ENCODE peak calls at places on chromosomes 2 and 18, in nine cellular contexts. H is brain microvascular endothelial cell; I is RWPE2; G is heart left ventricle; Q is endodermal cell; C is Peyer's patch; L is left lung; Z is CD8-positive, alpha-beta T cell; S is left ventricle myocardium inferior. V is an unnamed sample.

GRCh38 chr2:38375711-38376345 is 1.2 kb downstream of the ATL2 start:
- DNase-seq in H (no peak), I (peak), G (peak), Q (no peak), C (peak), L (peak), Z (no peak), S (no peak), V (no peak)

GRCh38 chr2:202071107-202071506 is 1.9 kb upstream of the KIAA2012 start:
- DNase-seq in H (no peak), I (no peak), G (no peak), Q (no peak), C (no peak), L (no peak), Z (no peak), S (no peak), V (no peak)

GRCh38 chr2:195121341-195121740 is 535.7 kb upstream of the SLC39A10 start:
- DNase-seq in H (no peak), I (no peak), G (no peak), Q (no peak), C (no peak), L (no peak), Z (no peak), S (no peak), V (no peak)

GRCh38 chr2:220528180-220528579 is 900.8 kb downstream of the SLC4A3 start:
- DNase-seq in H (no peak), I (no peak), G (no peak), Q (no peak), C (no peak), L (no peak), Z (no peak), S (no peak), V (no peak)

GRCh38 chr2:170972508-170973224 is 43.6 kb downstream of the GORASP2 start:
- DNase-seq in H (no peak), I (no peak), G (no peak), Q (no peak), C (no peak), L (no peak), Z (no peak), S (no peak), V (no peak)

GRCh38 chr2:101628050-101628392 is 69.5 kb upstream of the MAP4K4 start:
- DNase-seq in H (no peak), I (no peak), G (no peak), Q (peak), C (no peak), L (no peak), Z (no peak), S (no peak), V (no peak)

GRCh38 chr2:169225906-169226305 is 136.4 kb downstream of the LRP2 start:
- DNase-seq in H (no peak), I (no peak), G (no peak), Q (no peak), C (no peak), L (no peak), Z (no peak), S (no peak), V (no peak)

GRCh38 chr2:8533923-8534322 is 147.9 kb upstream of the ID2 start:
- DNase-seq in H (no peak), I (no peak), G (no peak), Q (no peak), C (no peak), L (peak), Z (no peak), S (no peak), V (no peak)

GRCh38 chr2:98637401-98638144 is 29.2 kb downstream of the UNC50 start:
- DNase-seq in H (no peak), I (no peak), G (no peak), Q (no peak), C (peak), L (no peak), Z (peak), S (no peak), V (no peak)

GRCh38 chr2:57821085-57821484 is 225.5 kb upstream of the VRK2 start:
- DNase-seq in H (no peak), I (no peak), G (no peak), Q (no peak), C (no peak), L (no peak), Z (no peak), S (no peak), V (no peak)

GRCh38 chr18:12236934-12237832 is 17.0 kb upstream of the CIDEA start:
- DNase-seq in H (peak), I (no peak), G (peak), Q (peak), C (peak), L (peak), Z (peak), S (peak), V (peak)

GRCh38 chr2:69539549-69539908 is 102.3 kb upstream of the NFU1 start:
- DNase-seq in H (no peak), I (no peak), G (no peak), Q (no peak), C (no peak), L (no peak), Z (no peak), S (no peak), V (no peak)

GRCh38 chr2:130328710-130329109 is 14.0 kb upstream of the IMP4 start:
- DNase-seq in H (no peak), I (no peak), G (no peak), Q (peak), C (no peak), L (no peak), Z (no peak), S (no peak), V (no peak)

GRCh38 chr2:86298411-86299390 is 38.7 kb downstream of the REEP1 start:
- DNase-seq in H (no peak), I (no peak), G (no peak), Q (peak), C (no peak), L (no peak), Z (no peak), S (no peak), V (peak)

GRCh38 chr18:27298215-27298804 is 113.2 kb upstream of the CHST9 start:
- DNase-seq in H (no peak), I (no peak), G (no peak), Q (no peak), C (no peak), L (no peak), Z (no peak), S (no peak), V (no peak)

GRCh38 chr2:39530423-39530866 is 93.4 kb upstream of the MAP4K3 start:
- DNase-seq in H (peak), I (no peak), G (no peak), Q (no peak), C (no peak), L (no peak), Z (no peak), S (no peak), V (no peak)

GRCh38 chr18:68588169-68588568 is 126.7 kb downstream of the TMX3 start:
- DNase-seq in H (no peak), I (no peak), G (no peak), Q (no peak), C (no peak), L (no peak), Z (no peak), S (no peak), V (no peak)

GRCh38 chr2:212595036-212595654 is 56.5 kb upstream of the ERBB4 start:
- DNase-seq in H (no peak), I (no peak), G (no peak), Q (no peak), C (no peak), L (no peak), Z (no peak), S (no peak), V (no peak)

GRCh38 chr18:12013186-12013916 is 32.0 kb downstream of the IMPA2 start:
- DNase-seq in H (no peak), I (no peak), G (no peak), Q (no peak), C (no peak), L (no peak), Z (no peak), S (no peak), V (no peak)

GRCh38 chr2:234795974-234796690 is 155.7 kb upstream of the SH3BP4 start:
- DNase-seq in H (no peak), I (no peak), G (no peak), Q (no peak), C (no peak), L (no peak), Z (no peak), S (no peak), V (no peak)

GRCh38 chr2:148209598-148209997 is 188.7 kb downstream of the MBD5 start:
- DNase-seq in H (peak), I (no peak), G (no peak), Q (peak), C (no peak), L (no peak), Z (no peak), S (no peak), V (no peak)

GRCh38 chr2:101179982-101180381 is 28.8 kb upstream of the TBC1D8 start:
- DNase-seq in H (no peak), I (no peak), G (peak), Q (no peak), C (no peak), L (peak), Z (no peak), S (no peak), V (no peak)

GRCh38 chr2:227888289-227888688 is 16.9 kb downstream of the DAW1 start:
- DNase-seq in H (no peak), I (no peak), G (no peak), Q (peak), C (no peak), L (no peak), Z (no peak), S (no peak), V (no peak)

GRCh38 chr2:190255668-190256067 is 64.0 kb downstream of the HIBCH start:
- DNase-seq in H (no peak), I (no peak), G (no peak), Q (no peak), C (no peak), L (no peak), Z (no peak), S (no peak), V (no peak)

GRCh38 chr2:188079176-188079575 is 212.5 kb upstream of the GULP1 start:
- DNase-seq in H (peak), I (no peak), G (no peak), Q (no peak), C (no peak), L (no peak), Z (no peak), S (no peak), V (no peak)

GRCh38 chr2:109487237-109487869 is 126.4 kb downstream of the SEPTIN10 start:
- DNase-seq in H (peak), I (no peak), G (no peak), Q (no peak), C (no peak), L (no peak), Z (no peak), S (no peak), V (no peak)

GRCh38 chr2:17306219-17306618 is 212.0 kb downstream of the RAD51AP2 start:
- DNase-seq in H (no peak), I (no peak), G (no peak), Q (no peak), C (no peak), L (no peak), Z (no peak), S (no peak), V (no peak)

GRCh38 chr18:40582105-40582504 is 1372.9 kb upstream of the PIK3C3 start:
- DNase-seq in H (no peak), I (no peak), G (no peak), Q (no peak), C (no peak), L (no peak), Z (no peak), S (no peak), V (no peak)

DNA sequence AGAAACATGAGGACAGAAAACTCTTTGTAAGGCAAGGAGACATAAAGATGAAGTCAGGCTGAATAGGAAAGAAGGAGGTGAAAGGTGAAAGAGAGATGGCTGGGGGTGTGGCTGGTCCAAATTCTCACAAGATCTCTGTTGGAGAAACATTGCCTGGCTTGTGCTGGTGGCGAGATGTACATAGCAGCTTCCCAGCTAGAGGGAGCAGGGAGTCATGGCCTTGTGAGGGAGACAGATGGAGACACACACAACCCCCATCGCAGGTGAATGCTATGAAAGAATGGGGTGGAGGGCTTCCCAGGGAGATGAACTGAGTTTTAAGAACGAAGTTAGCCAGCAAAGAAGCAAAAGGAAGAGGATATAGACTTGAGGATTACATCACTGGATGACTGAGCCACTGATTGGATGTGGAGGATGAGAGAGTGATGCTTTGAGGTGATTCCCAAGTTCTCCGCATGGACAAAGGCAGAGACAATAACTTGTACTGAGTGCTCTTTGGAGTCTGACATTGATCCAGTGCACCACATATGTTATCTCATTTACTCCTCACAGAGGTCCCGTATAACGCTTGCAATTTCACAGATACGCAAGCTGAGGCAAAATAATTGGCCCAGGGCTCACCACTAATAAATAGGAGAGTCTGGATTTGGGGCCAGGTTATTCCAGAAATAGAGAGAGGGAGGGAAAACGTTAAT is 3.6 kb upstream of the EMX1 start:
- DNase-seq in H (no peak), I (no peak), G (no peak), Q (peak), C (no peak), L (no peak), Z (peak), S (no peak), V (peak)
- TF ChIP-seq CTCF in H (peak), I (peak), G (no peak), Q (peak), C (no peak), L (no peak), Z (no peak), S (no peak), V (peak)

DNA sequence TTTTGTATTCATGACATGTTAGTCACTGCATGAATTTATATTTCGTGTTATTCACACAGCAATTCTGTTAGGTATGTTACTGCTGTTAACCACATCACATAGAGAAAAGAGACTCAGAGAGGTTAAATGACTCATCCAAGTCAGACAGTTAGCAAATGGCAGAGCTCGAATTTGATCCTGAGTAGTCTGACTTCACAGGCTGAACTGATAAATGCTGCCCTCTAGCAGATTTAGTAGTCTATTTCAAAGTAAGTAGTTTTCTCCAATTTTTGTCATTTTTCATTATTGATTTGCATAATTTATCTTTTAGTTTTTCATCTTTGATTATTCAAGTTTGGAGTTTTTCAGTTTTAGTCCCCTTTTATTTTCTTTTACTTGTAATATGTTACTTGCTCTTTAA is 58.3 kb downstream of the WDR7 start:
- DNase-seq in H (peak), I (no peak), G (no peak), Q (peak), C (no peak), L (no peak), Z (no peak), S (no peak), V (no peak)
- TF ChIP-seq CTCF in H (peak), I (peak), G (no peak), Q (peak), C (no peak), L (no peak), Z (peak), S (peak), V (peak)

GRCh38 chr2:207897541-207898353 is 127.6 kb downstream of the PLEKHM3 start:
- DNase-seq in H (no peak), I (no peak), G (no peak), Q (no peak), C (no peak), L (no peak), Z (no peak), S (no peak), V (no peak)

GRCh38 chr2:207896525-207897295 is 127.0 kb upstream of the FZD5 start:
- DNase-seq in H (no peak), I (no peak), G (no peak), Q (peak), C (no peak), L (no peak), Z (no peak), S (no peak), V (no peak)

GRCh38 chr2:207892676-207893402 is 123.1 kb upstream of the FZD5 start:
- DNase-seq in H (no peak), I (no peak), G (no peak), Q (no peak), C (no peak), L (no peak), Z (no peak), S (no peak), V (no peak)

GRCh38 chr2:207898354-207898695 is 127.0 kb downstream of the PLEKHM3 start:
- DNase-seq in H (no peak), I (no peak), G (no peak), Q (no peak), C (no peak), L (no peak), Z (no peak), S (no peak), V (no peak)

GRCh38 chr2:207895236-207895860 is 125.6 kb upstream of the FZD5 start:
- DNase-seq in H (no peak), I (no peak), G (no peak), Q (no peak), C (no peak), L (no peak), Z (no peak), S (no peak), V (no peak)
- TF ChIP-seq CTCF in H (no peak), I (no peak), G (no peak), Q (no peak), C (no peak), L (no peak), Z (no peak), S (no peak), V (no peak)

DNA sequence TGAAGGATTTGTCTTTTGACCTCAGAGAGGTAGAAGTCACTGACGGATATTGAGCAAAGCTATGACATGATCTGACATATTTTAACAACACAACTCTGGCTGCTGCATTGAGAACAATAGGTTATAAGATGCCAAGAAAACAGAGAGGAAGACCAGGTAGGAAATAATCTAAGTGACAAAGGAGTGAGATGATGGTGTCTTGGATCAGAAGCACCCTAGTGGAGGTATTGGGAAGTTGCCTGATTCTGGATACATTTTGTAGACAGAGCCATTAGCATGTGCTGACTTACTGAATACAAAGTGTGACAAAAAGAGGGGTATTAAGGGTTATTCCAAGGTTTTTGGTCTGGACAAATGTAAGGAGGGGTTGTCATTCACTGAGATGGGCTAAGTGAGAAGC is 1438.1 kb downstream of the DPP10 start:
- DNase-seq in H (no peak), I (no peak), G (no peak), Q (no peak), C (no peak), L (no peak), Z (no peak), S (no peak), V (no peak)
- TF ChIP-seq CTCF in H (no peak), I (no peak), G (no peak), Q (peak), C (no peak), L (no peak), Z (no peak), S (no peak), V (peak)

DNA sequence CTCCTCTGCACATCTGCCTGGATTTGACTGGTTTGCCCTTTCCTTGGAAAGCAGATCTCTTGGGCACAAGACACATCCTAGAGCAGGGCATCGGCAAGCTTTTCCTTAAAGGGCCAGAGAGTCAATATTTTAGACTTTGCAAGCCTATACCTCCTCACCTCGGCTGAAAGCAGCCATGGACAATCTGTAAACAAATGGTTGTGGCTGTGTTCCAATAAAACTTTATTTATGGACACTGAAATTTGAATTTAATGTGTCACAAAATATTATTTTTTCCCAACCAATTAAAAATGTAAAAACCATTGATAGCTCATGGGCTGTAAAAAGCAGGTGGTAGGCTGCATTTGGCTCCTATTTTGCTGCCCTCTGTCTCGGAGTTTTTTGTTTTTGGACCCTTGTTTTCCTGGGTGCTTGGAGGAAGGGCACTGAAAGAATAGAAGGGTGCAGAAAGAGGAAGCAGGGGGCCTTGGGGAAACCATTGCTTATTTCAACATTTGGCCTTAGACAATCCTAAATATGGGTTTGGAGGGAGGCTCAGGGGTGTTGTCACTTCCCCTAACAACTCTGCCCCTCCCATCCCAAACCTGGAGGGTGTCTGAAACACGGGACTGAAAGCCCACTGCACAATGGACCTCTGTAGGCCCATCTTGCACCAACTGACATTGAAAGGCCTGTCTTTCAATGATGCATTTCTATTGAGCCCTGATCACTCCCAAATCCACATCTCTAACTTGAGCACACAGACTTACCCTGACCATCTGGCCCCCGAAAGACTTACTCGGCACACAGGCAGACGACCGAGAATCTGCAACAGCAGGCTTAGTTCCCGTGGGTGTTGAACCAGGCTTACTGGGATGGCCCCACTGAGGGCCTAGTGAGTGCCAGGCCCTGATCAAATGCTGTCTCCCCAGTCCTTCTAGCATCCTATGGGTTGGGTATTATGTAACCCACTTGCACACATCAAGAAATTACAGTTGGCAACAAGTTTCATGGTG is 7.1 kb upstream of the ZFP36L2 start:
- DNase-seq in H (no peak), I (no peak), G (no peak), Q (no peak), C (no peak), L (no peak), Z (no peak), S (no peak), V (no peak)
- TF ChIP-seq CTCF in H (no peak), I (no peak), G (no peak), Q (no peak), C (no peak), L (no peak), Z (no peak), S (no peak), V (no peak)

GRCh38 chr2:231348703-231349373 is 46.7 kb upstream of the B3GNT7 start:
- DNase-seq in H (no peak), I (no peak), G (no peak), Q (peak), C (peak), L (no peak), Z (no peak), S (no peak), V (no peak)
- TF ChIP-seq CTCF in H (no peak), I (no peak), G (no peak), Q (no peak), C (no peak), L (no peak), Z (no peak), S (no peak), V (no peak)

V was measured in type B pancreatic cell.